ENCODE peak calls at places on chromosome 19, in seven cellular contexts. P is K562, Z is WTC11, E is HepG2, Q is HEK293T, U is HCT116, Y is GM12878. K is an unnamed sample.

GRCh38 chr19:15075801-15076200 is 6.2 kb upstream of the OR1I1 start:
- DNase-seq in U (no peak), Y (no peak), E (no peak), P (no peak), Z (no peak), Q (no peak), K (no peak)

GRCh38 chr19:51702103-51702753 is 9.1 kb downstream of the SPACA6 start:
- DNase-seq in Y (no peak), Z (peak), Q (peak), E (no peak), P (peak), U (no peak), K (peak)

GRCh38 chr19:15457701-15458484 is 6.5 kb downstream of the RASAL3 start:
- DNase-seq in Q (no peak), Z (no peak), E (no peak), Y (no peak), U (no peak), P (no peak), K (no peak)

GRCh38 chr19:44845286-44845611 is 848 bp upstream of the NECTIN2 start:
- DNase-seq in Q (no peak), P (no peak), U (no peak), Z (no peak), E (no peak), Y (no peak), K (no peak)

GRCh38 chr19:47110521-47111080 is 3.0 kb downstream of the ZC3H4 start:
- DNase-seq in Q (peak), E (no peak), P (peak), Z (no peak), U (no peak), Y (no peak), K (no peak)

GRCh38 chr19:51810228-51810627 is 15.3 kb downstream of the FPR3 start:
- DNase-seq in U (no peak), Y (no peak), E (peak), Q (no peak), Z (no peak), P (peak), K (no peak)

GRCh38 chr19:840519-841206 is at the start of gene PRTN3:
- DNase-seq in E (no peak), U (no peak), P (no peak), Z (no peak), Y (no peak), Q (no peak), K (no peak)

GRCh38 chr19:11435057-11435832 is at the start of the genes ODAD3 and PRKCSH:
- DNase-seq in Y (peak), P (peak), E (peak), Z (peak), Q (peak), U (peak), K (peak)

GRCh38 chr19:5028229-5028886 is 59.4 kb downstream of the KDM4B start:
- DNase-seq in Q (no peak), P (no peak), U (no peak), E (no peak), Z (no peak), Y (no peak), K (no peak)

GRCh38 chr19:29372921-29373797 is 152.6 kb upstream of the VSTM2B start:
- DNase-seq in Q (no peak), P (no peak), Z (no peak), Y (no peak), U (no peak), E (no peak), K (peak)

GRCh38 chr19:4606921-4607678 is 32.2 kb upstream of the TNFAIP8L1 start:
- DNase-seq in Y (no peak), U (no peak), P (peak), E (no peak), Z (peak), Q (peak), K (no peak)

GRCh38 chr19:32935629-32936028 is 36.1 kb downstream of the CEP89 start:
- DNase-seq in Z (no peak), U (no peak), E (no peak), P (no peak), Y (no peak), Q (no peak), K (no peak)

GRCh38 chr19:39411006-39411831 is 1.2 kb upstream of the PLEKHG2 start:
- DNase-seq in E (peak), Z (no peak), P (peak), U (no peak), Q (no peak), Y (no peak), K (no peak)

GRCh38 chr19:38013913-38014575 is 107.0 kb downstream of the SIPA1L3 start:
- DNase-seq in Y (no peak), Z (no peak), E (no peak), Q (no peak), U (no peak), P (no peak), K (no peak)

DNA sequence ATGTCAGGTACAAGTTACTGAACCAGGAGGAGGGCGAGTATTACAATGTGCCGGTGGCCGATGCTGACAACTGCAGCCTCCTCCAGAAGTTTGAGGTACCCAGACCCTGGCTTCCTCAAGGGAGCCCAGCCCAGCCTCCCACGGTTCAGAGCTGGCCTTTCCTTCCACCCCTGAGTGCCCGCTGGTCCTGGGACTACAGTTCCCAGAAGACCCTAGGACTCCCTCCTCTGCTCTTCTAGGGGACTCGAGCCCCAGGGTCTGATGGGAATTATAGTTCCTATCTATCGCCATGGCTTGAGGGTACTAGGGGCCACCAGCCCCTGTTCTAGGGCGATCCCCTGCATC is 11.0 kb downstream of the PRKCG start:
- DNase-seq in U (no peak), P (peak), Z (peak), Q (peak), E (no peak), Y (no peak), K (no peak)
- TF ChIP-seq SP1 in U (no peak), P (no peak), Z (no peak), Q (no peak), E (no peak), Y (no peak), K (no peak)

DNA sequence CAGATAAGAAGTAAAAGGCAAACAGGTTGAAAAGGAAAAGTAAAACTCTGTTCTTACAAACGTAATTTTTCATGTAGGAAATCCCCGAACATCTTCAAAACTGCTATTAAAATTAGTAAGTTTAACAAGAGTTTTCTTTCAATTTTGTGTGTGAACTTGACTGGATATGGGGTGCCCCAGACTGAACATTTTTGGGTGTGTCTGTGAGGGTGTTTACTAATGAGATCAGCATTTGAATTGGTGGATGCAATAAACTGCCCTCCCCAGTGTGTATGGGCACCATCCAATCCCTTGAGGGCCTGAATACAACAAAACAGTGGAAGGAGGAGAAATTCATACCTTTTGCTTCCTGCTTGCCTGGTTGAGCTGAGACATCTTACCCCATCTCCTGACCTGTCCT is 11.8 kb downstream of the HAUS8 start:
- DNase-seq in U (no peak), E (no peak), Q (no peak), Y (no peak), Z (no peak), P (no peak), K (no peak)
- TF ChIP-seq SP1 in U (no peak), E (no peak), Q (no peak), Y (no peak), Z (no peak), P (no peak), K (no peak)

DNA sequence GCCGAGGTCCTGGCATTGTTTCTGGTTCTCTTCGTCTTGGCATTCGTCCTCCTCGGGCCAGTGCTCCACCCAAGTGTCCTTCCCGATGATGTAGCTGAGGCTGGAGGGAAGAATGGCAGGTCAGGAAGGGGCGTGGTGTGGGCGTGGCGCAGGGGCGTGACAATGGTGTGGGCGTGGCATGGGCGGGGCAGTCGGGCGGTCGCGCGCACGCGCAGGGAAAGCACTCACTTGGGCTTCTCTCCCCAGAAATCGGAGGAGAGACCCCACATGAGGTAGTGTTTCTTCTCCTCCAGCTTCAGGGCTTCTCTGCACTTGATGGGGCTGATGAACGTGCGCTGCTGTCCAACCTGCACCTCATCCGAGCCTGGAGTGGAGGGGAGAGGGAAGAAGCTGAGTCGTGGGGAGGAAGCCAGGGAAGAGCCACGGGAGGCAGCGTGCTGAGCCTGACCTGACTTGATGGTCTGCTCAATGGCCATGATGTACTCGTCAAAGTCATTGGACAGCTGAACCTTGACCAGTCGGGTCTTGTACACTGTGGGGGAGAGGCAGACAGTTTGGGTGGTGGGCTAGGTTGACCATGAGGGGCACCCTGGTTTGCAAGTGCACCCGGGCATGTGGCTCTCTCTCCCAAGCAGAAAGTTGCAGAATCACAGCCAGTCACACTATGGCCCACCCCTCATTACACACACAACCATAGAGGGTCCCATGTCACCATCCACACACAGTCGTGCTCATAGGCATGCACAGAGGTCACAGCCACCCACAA is 8.1 kb upstream of the TNFSF14 start:
- DNase-seq in Y (no peak), P (peak), E (no peak), Q (peak), U (no peak), Z (peak), K (no peak)
- TF ChIP-seq SP1 in Y (no peak), P (peak), E (no peak), Q (peak), U (no peak), Z (peak), K (peak)

DNA sequence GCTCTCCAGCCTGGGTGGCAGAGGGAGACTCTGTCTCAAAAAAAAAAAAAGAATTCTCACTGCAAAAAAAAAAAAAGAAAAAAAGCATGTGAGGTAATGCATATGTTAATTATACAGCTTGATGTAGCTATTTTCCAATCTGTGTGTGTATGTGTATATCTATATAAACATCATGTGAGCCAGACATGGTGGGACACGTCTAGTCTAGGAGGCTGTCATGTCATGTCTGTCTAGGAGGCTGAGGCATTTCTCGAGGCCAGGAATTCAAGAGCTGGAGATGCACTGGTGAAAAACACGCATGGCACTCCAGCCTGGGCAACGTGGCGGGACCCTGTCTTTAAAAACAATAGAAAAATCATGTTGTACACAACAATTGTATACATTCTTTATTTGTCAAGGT is 6.9 kb upstream of the SBK3 start:
- DNase-seq in E (no peak), Z (no peak), Q (no peak), Y (no peak), U (no peak), P (no peak), K (no peak)
- TF ChIP-seq SP1 in E (no peak), Z (no peak), Q (no peak), Y (no peak), U (no peak), P (no peak), K (no peak)